ENCODE peak calls at places on chromosomes 3 and 15, in four cellular contexts. O is HL-60, T is GM12878, F is K562. K is an unnamed sample.

GRCh38 chr3:86921981-86922680 is 68.8 kb downstream of the VGLL3 start:
- DNase-seq in F (no peak), T (no peak), O (no peak), K (no peak)

GRCh38 chr3:168424059-168424765 is 328.5 kb upstream of the GOLIM4 start:
- DNase-seq in O (no peak), T (no peak), F (no peak), K (no peak)

GRCh38 chr3:111311709-111312235 is 230.2 kb upstream of the CD96 start:
- DNase-seq in O (no peak), T (no peak), F (no peak), K (no peak)

GRCh38 chr3:177337548-177338331 is 140.5 kb upstream of the TBL1XR1 start:
- DNase-seq in F (no peak), O (no peak), T (peak), K (no peak)

GRCh38 chr3:191592105-191592504 is 131.1 kb downstream of the PYDC2 start:
- DNase-seq in T (no peak), F (no peak), O (no peak), K (no peak)

GRCh38 chr15:41791547-41791937 is 17.3 kb downstream of the MAPKBP1 start:
- DNase-seq in F (no peak), O (no peak), T (no peak), K (no peak)

GRCh38 chr15:58924326-58924725 is 9.2 kb downstream of the SLTM start:
- DNase-seq in O (no peak), F (no peak), T (no peak), K (no peak)

GRCh38 chr3:141508067-141508436 is 21.2 kb downstream of the RASA2 start:
- DNase-seq in T (no peak), O (no peak), F (no peak), K (no peak)

GRCh38 chr3:157089455-157090221 is 70.3 kb downstream of the CCNL1 start:
- DNase-seq in O (peak), T (peak), F (peak), K (no peak)

GRCh38 chr3:172685331-172686214 is 25.3 kb downstream of the NCEH1 start:
- DNase-seq in F (no peak), O (no peak), T (no peak), K (no peak)

GRCh38 chr3:151096697-151097096 is 11.2 kb downstream of the MED12L start:
- DNase-seq in O (no peak), F (no peak), T (no peak), K (no peak)

GRCh38 chr3:132730891-132731580 is 8.8 kb upstream of the NPHP3 start:
- DNase-seq in O (peak), F (no peak), T (no peak), K (no peak)

DNA sequence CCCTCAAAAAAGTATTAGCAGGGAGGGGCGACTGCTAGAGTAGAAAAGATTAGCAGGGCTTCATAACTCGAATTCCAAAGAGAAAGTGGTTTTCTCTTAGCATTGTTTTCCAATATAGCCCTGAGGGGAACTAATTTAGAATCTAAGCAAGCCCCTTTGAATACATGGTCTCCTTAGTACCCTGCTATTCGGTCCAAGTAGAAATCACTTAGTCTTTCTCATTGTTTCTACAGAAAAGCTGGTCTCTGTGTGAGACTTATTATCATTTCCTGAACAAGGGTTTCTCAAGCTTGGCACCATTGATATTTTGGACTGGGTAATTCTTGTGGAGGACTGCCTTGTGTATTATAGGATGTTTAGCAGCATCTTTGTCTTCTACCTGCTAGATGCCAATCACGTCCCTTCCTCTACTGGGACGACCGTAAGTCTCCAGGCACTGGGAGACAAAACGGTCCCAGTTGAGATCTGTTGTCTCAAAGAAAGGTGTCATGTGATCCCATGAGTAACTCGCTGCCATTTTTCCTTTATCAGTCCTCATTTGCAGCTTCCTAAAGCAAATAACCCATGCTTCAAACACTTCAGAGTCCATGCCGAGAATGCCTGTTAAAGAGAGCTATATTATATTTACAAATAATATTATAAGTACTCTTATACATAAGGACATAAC is 230.7 kb upstream of the SLCO3A1 start:
- DNase-seq in T (no peak), O (no peak), F (no peak), K (no peak)
- TF ChIP-seq SPI1 in T (no peak), O (no peak), F (no peak), K (no peak)

DNA sequence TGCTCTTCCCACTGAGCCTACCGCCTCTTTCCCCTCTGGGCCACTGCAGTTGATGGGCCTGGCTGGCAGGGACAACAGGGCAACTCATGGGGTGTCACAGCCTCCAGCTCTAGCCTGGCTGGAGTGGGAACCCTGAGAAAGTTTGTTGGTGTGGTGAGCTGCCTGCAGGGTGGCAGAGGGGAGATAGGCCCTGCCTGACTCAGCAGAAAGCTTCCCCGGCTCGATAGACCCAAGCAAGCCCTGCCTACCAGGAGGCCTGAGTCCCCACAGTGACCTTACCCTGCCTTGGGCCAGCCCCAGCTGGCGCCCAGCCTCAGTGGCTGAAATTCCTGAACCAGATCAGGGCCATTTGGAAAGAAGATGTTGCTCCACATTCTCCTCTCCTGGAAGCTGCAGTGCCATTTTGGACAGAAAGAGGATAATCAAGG is 29.4 kb downstream of the ABTB1 start:
- DNase-seq in O (no peak), F (peak), T (no peak), K (no peak)
- TF ChIP-seq SPI1 in O (no peak), F (no peak), T (no peak), K (no peak)

GRCh38 chr15:97904196-97904572 is 56.3 kb upstream of the ARRDC4 start:
- DNase-seq in O (peak), T (no peak), F (peak), K (peak)
- TF ChIP-seq SPI1 in O (no peak), T (no peak), F (no peak), K (no peak)

GRCh38 chr3:135887220-135887619 is 78.3 kb upstream of the PPP2R3A start:
- DNase-seq in O (no peak), T (no peak), F (no peak), K (no peak)
- TF ChIP-seq SPI1 in O (no peak), T (no peak), F (no peak), K (no peak)

GRCh38 chr3:184316792-184317191 is 2.4 kb downstream of the EIF4G1 start:
- DNase-seq in O (no peak), F (no peak), T (no peak), K (no peak)

GRCh38 chr3:184315871-184316661 is 1.7 kb downstream of the EIF4G1 start:
- DNase-seq in T (no peak), O (no peak), F (no peak), K (no peak)

GRCh38 chr3:184315506-184315867 is 1.1 kb downstream of the EIF4G1 start:
- DNase-seq in O (peak), F (peak), T (no peak), K (no peak)

GRCh38 chr3:184314363-184314699 is at the start of gene EIF4G1:
- DNase-seq in O (peak), F (peak), T (peak), K (peak)

GRCh38 chr3:184314700-184315505 is 497 bp downstream of the EIF4G1 start:
- DNase-seq in F (peak), T (no peak), O (peak), K (peak)
- TF ChIP-seq SPI1 in F (no peak), T (no peak), O (no peak), K (no peak)

DNA sequence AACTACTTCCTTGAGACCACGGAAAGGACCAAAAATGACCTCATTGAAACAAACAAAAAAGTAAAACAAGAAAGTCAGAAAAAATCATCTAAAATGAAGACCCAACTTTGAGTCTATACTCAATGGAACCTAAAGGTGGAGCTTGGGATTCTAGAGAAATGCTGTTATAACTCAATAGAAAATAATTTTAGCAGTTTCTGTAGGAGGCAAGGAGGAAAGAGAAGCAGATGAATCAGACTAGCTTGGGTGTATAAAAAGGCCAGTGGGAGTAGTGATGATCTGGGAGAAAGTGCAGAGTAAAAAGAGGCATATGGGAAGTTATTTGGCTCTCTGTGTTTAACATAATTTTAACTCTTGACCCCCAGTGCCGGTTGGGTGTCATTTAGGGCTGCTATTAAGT is 94.4 kb downstream of the TMCO5A start:
- DNase-seq in O (no peak), F (no peak), T (no peak), K (no peak)
- TF ChIP-seq SPI1 in O (no peak), F (no peak), T (no peak), K (no peak)

GRCh38 chr3:51734572-51734907 is 27.7 kb downstream of the GRM2 start:
- DNase-seq in F (no peak), O (no peak), T (no peak), K (no peak)
- TF ChIP-seq SPI1 in F (no peak), O (no peak), T (no peak), K (no peak)

DNA sequence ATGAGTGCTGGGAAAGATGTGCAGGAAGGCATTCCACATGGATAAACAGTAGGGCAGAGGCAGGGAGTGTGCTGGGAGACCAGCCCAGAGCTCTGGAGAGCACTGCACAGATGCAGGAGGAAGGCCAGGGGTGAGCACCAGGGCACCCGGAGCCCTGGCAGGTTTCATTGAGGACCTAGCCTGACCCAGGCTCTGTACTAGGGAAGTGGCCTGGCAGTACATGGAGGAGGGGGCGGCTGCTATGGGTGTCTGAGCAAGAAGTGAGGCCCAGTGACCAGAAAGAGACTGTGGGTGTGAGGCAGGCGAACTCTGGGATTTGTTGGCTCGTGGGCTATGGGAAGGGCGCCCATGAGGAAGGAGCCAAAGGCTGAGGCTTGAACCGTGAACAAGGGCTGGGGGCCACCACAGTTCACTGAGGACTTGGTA is 139.1 kb downstream of the DNAJB8 start:
- DNase-seq in T (no peak), F (no peak), O (no peak), K (no peak)
- TF ChIP-seq SPI1 in T (no peak), F (no peak), O (no peak), K (no peak)

GRCh38 chr3:101954361-101954760 is 105.0 kb downstream of the NFKBIZ start:
- DNase-seq in F (no peak), T (no peak), O (no peak), K (no peak)

GRCh38 chr3:101950510-101950909 is 101.2 kb downstream of the NFKBIZ start:
- DNase-seq in F (no peak), O (no peak), T (peak), K (no peak)

GRCh38 chr3:101950985-101951733 is 101.8 kb downstream of the NFKBIZ start:
- DNase-seq in T (no peak), F (no peak), O (no peak), K (no peak)

DNA sequence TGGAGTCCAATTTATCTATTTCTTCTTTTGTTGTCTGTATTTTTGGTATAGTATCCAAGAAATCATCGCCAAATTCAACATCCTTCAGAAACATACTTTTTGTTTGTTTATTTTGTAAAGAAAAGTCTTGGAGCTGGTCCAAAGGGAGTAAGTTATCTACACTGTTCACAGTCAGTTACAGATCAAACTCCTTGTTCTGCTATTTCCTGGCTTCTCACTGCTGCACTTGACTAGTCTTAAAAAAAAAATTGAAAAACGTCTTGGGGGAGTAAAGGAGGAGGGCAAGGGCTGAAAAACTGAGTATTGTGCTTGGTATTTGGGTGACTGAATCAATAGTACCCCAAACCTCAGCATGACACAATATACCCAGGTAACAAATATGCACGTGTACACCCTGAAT is 105.6 kb downstream of the NFKBIZ start:
- DNase-seq in O (no peak), F (no peak), T (no peak), K (no peak)
- TF ChIP-seq SPI1 in O (no peak), F (no peak), T (no peak), K (no peak)